ENCODE peak calls at places on chromosomes 12 and 14, in five cellular contexts. D is GM12878, K is adrenal gland, I is IMR-90, N is DND-41. T is an unnamed sample. For H3K9me3, the result is how much of the 10 kb centered on the place peaks cover.

GRCh38 chr12:11016937-11017336 is 5.5 kb downstream of the TAS2R19 start:
- DNase-seq in D (no peak), K (no peak), I (no peak), N (no peak), T (no peak)

GRCh38 chr12:75208851-75209781 is 523 bp downstream of the KCNC2 start:
- DNase-seq in D (no peak), K (peak), I (peak), N (peak), T (no peak)

GRCh38 chr14:68476212-68476964 is 316.5 kb downstream of the ZFP36L1 start:
- DNase-seq in D (peak), K (peak), I (peak), N (no peak), T (peak)

GRCh38 chr14:104436047-104436531 is 143.5 kb upstream of the C14orf180 start:
- DNase-seq in D (no peak), K (peak), I (no peak), N (no peak), T (no peak)

GRCh38 chr14:104774453-104775072 is 21.0 kb downstream of the AKT1 start:
- DNase-seq in D (no peak), K (no peak), I (no peak), N (no peak), T (no peak)

GRCh38 chr12:4268549-4269181 is 4.9 kb upstream of the CCND2 start:
- DNase-seq in D (no peak), K (no peak), I (no peak), N (peak), T (no peak)

GRCh38 chr12:102645968-102646367 is 165.6 kb upstream of the IGF1 start:
- DNase-seq in D (no peak), K (no peak), I (no peak), N (no peak), T (no peak)

GRCh38 chr12:46430340-46430948 is 57.9 kb upstream of the SLC38A2 start:
- DNase-seq in D (peak), K (peak), I (peak), N (peak), T (no peak)

GRCh38 chr14:100534528-100535286 is 52.5 kb downstream of the BEGAIN start:
- DNase-seq in D (no peak), K (peak), I (no peak), N (peak), T (peak)

GRCh38 chr12:107553211-107553765 is 132.3 kb upstream of the PWP1 start:
- DNase-seq in D (no peak), K (no peak), I (no peak), N (no peak), T (no peak)

GRCh38 chr12:95533985-95534384 is 17.3 kb downstream of the USP44 start:
- DNase-seq in D (no peak), K (no peak), I (no peak), N (no peak), T (no peak)

GRCh38 chr12:54439521-54440255 is 20.6 kb upstream of the ITGA5 start:
- DNase-seq in D (no peak), K (peak), I (peak), N (peak), T (no peak)

GRCh38 chr12:120990487-120991055 is 12.2 kb downstream of the HNF1A start:
- DNase-seq in D (no peak), K (no peak), I (no peak), N (no peak), T (no peak)

GRCh38 chr12:49920915-49921286 is 17.2 kb upstream of the FAIM2 start:
- DNase-seq in D (no peak), K (no peak), I (no peak), N (no peak), T (no peak)

GRCh38 chr14:55333785-55334485 is 62.7 kb downstream of the FBXO34 start:
- DNase-seq in D (no peak), K (no peak), I (peak), N (no peak), T (no peak)

DNA sequence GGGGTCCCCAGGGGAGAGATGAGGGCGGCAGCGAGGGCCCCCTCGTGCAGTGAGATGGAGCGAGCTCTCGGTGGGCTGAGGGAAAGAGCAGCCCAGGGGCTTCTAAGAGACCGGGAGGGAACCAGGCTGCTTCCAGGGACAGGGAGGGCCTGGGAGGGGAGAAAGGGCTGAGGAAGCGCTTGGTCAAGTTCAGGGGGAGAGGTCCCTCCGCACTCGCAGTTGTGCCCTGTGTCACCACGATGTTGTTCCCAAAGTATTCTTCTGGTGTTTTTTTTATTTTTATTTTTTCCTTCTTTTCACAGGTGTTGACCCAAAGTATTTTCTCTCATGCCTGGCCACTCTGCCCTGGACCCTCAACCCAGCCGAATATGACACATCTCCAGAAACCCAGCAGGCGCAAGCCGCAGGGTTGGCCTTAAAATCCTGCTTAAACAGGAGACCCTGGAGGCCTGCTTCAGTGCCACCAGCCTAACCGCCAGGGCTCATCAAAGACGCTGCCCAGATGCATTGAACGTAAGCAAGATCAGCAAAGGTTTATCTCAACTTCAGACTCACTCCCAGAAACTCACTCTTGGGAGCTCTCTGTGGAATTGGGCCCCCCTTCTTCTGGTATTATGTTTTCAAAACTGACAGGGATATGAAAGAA is 16.2 kb downstream of the TNFAIP2 start:
- DNase-seq in D (no peak), K (no peak), I (no peak), N (no peak), T (no peak)
- TF ChIP-seq CTCF in D (no peak), K (no peak), I (no peak), N (no peak), T (no peak)

GRCh38 chr14:106844608-106845285 is 1318.4 kb downstream of the TMEM121 start:
- DNase-seq in D (no peak), K (peak), I (no peak), N (peak), T (peak)

GRCh38 chr14:106843951-106844483 is 1317.6 kb downstream of the TMEM121 start:
- DNase-seq in D (no peak), K (peak), I (no peak), N (peak), T (peak)

GRCh38 chr14:106843376-106843775 is 1317.0 kb downstream of the TMEM121 start:
- DNase-seq in D (no peak), K (no peak), I (no peak), N (no peak), T (no peak)

GRCh38 chr14:106841701-106842100 is 1315.3 kb downstream of the TMEM121 start:
- DNase-seq in D (no peak), K (peak), I (no peak), N (no peak), T (no peak)

DNA sequence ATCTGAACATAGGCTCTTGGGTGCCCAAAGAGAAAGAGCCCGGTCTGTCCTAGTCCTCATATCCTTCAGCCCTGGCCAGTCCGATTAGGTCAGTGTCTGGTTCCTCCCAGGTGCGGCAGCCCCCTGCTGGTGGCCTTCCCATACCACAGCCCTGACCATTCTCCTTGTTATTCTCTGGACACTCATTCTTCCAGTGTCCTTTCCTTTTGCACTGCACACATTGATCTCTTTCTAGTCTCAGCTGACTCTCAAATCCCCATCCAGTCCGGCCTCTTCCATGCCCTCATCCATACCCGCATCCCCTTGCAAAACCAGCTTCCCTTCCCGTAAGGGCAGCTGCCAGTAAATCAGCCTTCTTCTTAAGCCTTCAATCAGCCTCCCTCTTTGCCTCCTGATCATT is 1316.3 kb downstream of the TMEM121 start:
- DNase-seq in D (no peak), K (peak), I (no peak), N (no peak), T (no peak)
- H3K9me3 ChIP-seq in D (under half), K (under half), I (under half), N (under half), T (under half)

GRCh38 chr14:103209054-103209453 is 85.8 kb downstream of the TNFAIP2 start:
- DNase-seq in D (no peak), K (no peak), I (no peak), N (no peak), T (no peak)
- TF ChIP-seq CTCF in D (no peak), K (no peak), I (no peak), N (no peak), T (peak)

DNA sequence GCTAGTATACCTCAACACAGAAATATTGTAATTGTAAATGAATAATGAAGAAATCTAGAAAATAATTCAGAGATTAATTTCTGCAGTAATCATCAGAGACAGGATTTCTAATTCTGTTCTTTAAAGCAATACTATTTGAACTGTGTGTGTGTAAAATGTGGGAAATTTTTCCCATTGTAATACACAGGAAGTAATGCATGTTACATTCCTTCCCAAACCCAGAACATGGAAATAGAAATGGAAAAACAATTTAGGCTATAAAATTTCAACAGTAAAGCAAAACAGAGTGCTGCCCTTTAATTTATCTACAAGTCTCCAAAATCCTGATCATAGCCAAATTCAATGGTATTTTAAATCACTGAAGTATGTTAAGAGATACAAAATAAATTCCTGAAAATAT is 1465.6 kb upstream of the FLRT2 start:
- DNase-seq in D (no peak), K (no peak), I (no peak), N (no peak), T (no peak)
- H3K9me3 ChIP-seq in D (under half), K (under half), I (under half), N (under half), T (under half)

GRCh38 chr14:30118992-30119640 is 191.5 kb upstream of the PRKD1 start:
- DNase-seq in D (no peak), K (no peak), I (no peak), N (no peak), T (no peak)
- TF ChIP-seq CTCF in D (no peak), K (no peak), I (no peak), N (no peak), T (no peak)